ENCODE peak calls at places on chromosome 5, in four cellular contexts. B, Q, V and R are unnamed samples.

GRCh38 chr5:69129413-69129812 is 35.6 kb downstream of the SLC30A5 start:
- DNase-seq in Q (no peak), V (no peak), B (peak), R (no peak)

GRCh38 chr5:5979362-5979760 is 399.0 kb downstream of the MED10 start:
- DNase-seq in V (no peak), Q (peak), B (peak), R (no peak)

GRCh38 chr5:56323505-56323904 is 90.4 kb upstream of the ANKRD55 start:
- DNase-seq in V (peak), B (peak), Q (no peak), R (no peak)

GRCh38 chr5:145887976-145888574 is 15.3 kb upstream of the GRXCR2 start:
- DNase-seq in B (peak), V (peak), Q (no peak), R (no peak)

GRCh38 chr5:50709471-50709870 is 43.0 kb downstream of the PARP8 start:
- DNase-seq in V (no peak), B (no peak), Q (no peak), R (no peak)

GRCh38 chr5:178118345-178118744 is 5.0 kb downstream of the N4BP3 start:
- DNase-seq in V (no peak), B (no peak), Q (no peak), R (no peak)

GRCh38 chr5:32474201-32474854 is 29.8 kb upstream of the ZFR start:
- DNase-seq in V (no peak), B (no peak), Q (no peak), R (no peak)

GRCh38 chr5:178368278-178368677 is 135.7 kb upstream of the PHYKPL start:
- DNase-seq in B (no peak), Q (no peak), V (no peak), R (no peak)

GRCh38 chr5:140639093-140639821 is at the start of gene TMCO6:
- DNase-seq in V (peak), Q (peak), B (peak), R (peak)
- H3K4me3 ChIP-seq in V (peak), Q (peak), B (peak), R (peak)

DNA sequence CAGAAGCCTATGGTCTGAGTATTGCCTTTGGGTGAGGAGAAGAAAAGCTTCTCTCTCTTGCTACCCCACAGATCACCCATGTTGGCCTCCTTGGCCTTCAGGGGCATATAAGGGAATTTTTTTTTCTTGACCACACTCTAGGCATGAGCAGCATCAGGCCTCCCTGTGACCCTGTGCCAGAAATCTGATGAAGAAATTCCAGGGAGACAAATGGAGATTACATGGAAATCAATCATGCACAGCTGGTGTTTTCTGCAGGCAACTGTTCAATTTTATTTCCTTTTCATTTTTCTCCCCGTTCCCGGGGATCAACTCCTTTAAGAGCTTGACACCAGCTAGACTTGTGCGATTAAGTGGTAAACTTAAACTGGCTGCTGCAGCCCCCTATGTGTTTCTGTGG is 59.3 kb downstream of the GALNT10 start:
- DNase-seq in V (no peak), B (no peak), Q (no peak), R (no peak)
- H3K4me3 ChIP-seq in V (no peak), B (no peak), Q (no peak), R (no peak)

GRCh38 chr5:96087939-96088338 is 126.3 kb upstream of the ELL2 start:
- DNase-seq in Q (no peak), B (no peak), V (no peak), R (no peak)

GRCh38 chr5:96081276-96081858 is 119.7 kb upstream of the ELL2 start:
- DNase-seq in Q (no peak), V (no peak), B (no peak), R (no peak)

GRCh38 chr5:96083361-96083881 is 121.8 kb upstream of the ELL2 start:
- DNase-seq in B (no peak), V (no peak), Q (no peak), R (no peak)

GRCh38 chr5:96088676-96089075 is 127.0 kb upstream of the ELL2 start:
- DNase-seq in Q (no peak), B (no peak), V (no peak), R (no peak)

DNA sequence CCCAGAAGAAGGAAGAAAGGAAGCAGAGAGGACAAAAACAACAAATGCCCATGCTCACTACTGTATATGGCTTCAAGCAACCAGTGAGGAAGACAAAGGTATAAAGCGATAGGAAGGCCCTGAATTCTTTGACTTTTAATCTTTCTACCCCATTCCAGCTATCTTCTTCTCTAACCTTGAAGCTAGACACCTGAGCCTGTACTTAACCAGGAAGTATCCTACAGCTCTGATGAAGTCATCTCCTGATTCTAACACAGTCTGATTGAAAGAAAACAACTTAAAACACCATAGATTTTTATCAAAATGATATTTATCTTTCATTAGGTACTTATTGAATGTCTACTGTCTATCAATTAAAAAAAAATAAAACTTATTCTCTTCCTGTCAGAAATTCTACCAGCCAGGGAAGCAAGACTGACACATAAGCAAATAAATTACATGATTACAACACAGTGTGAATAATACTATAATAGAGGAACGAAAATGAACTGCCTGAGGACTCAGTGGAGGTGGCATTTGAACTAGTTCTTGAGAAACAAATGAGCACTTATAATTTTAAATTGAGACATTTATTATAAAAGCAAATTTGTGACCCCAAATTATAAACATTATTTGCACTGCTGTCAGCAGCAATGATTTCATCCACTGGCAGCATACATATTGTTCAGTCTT is 123.4 kb upstream of the ELL2 start:
- DNase-seq in V (no peak), B (no peak), Q (no peak), R (no peak)
- H3K4me3 ChIP-seq in V (no peak), B (no peak), Q (no peak), R (no peak)

GRCh38 chr5:61328791-61329617 is 3.1 kb upstream of the ZSWIM6 start:
- DNase-seq in V (no peak), B (no peak), Q (no peak), R (no peak)
- H3K4me3 ChIP-seq in V (peak), B (no peak), Q (no peak), R (no peak)

GRCh38 chr5:108919591-108920326 is 172.1 kb downstream of the FER start:
- DNase-seq in V (no peak), Q (no peak), B (no peak), R (no peak)

GRCh38 chr5:108924457-108924961 is 176.8 kb downstream of the FER start:
- DNase-seq in V (no peak), B (peak), Q (no peak), R (peak)

GRCh38 chr5:108930107-108930506 is 182.4 kb downstream of the FER start:
- DNase-seq in B (no peak), Q (no peak), V (no peak), R (no peak)

GRCh38 chr5:108925073-108925472 is 177.4 kb downstream of the FER start:
- DNase-seq in V (no peak), B (no peak), Q (no peak), R (no peak)
- H3K4me3 ChIP-seq in V (no peak), B (no peak), Q (no peak), R (peak)

GRCh38 chr5:23014251-23014650 is 161.1 kb upstream of the CDH12 start:
- DNase-seq in Q (no peak), V (no peak), B (no peak), R (no peak)
- H3K4me3 ChIP-seq in Q (no peak), V (no peak), B (no peak), R (no peak)